ENCODE peak calls at places on chromosomes 3 and 15, in four cellular contexts. I is right lobe of liver, Z is IMR-90, U is RWPE1. O is an unnamed sample.

GRCh38 chr15:57551717-57552677 is 39.7 kb upstream of the MYZAP start:
- DNase-seq in I (no peak), Z (peak), U (peak), O (peak)

GRCh38 chr3:98022978-98023820 is 11.9 kb downstream of the GABRR3 start:
- DNase-seq in I (peak), Z (peak), U (peak), O (peak)

GRCh38 chr3:172047567-172048115 is 8.3 kb downstream of the FNDC3B start:
- DNase-seq in I (no peak), Z (no peak), U (no peak), O (no peak)

GRCh38 chr3:37945803-37946530 is 44.6 kb upstream of the VILL start:
- DNase-seq in I (peak), Z (peak), U (peak), O (no peak)

GRCh38 chr3:123635220-123635619 is 50.4 kb upstream of the HACD2 start:
- DNase-seq in I (no peak), Z (peak), U (no peak), O (no peak)

GRCh38 chr3:171162986-171163723 is 136.6 kb upstream of the SLC2A2 start:
- DNase-seq in I (no peak), Z (no peak), U (no peak), O (no peak)

GRCh38 chr15:83556068-83556467 is 97.9 kb upstream of the ADAMTSL3 start:
- DNase-seq in I (no peak), Z (no peak), U (no peak), O (no peak)

GRCh38 chr3:196604548-196604947 is 34.9 kb upstream of the NRROS start:
- DNase-seq in I (no peak), Z (no peak), U (no peak), O (no peak)

GRCh38 chr3:143119974-143120715 is 574 bp downstream of the CHST2 start:
- DNase-seq in I (peak), Z (no peak), U (peak), O (no peak)

GRCh38 chr3:65181397-65181871 is 493.6 kb upstream of the ADAMTS9 start:
- DNase-seq in I (no peak), Z (no peak), U (no peak), O (no peak)

GRCh38 chr15:101250931-101251829 is 668 bp downstream of the CHSY1 start:
- DNase-seq in I (peak), Z (no peak), U (peak), O (peak)

GRCh38 chr3:194468086-194468485 is 18.7 kb downstream of the ATP13A3 start:
- DNase-seq in I (no peak), Z (peak), U (no peak), O (no peak)

GRCh38 chr3:14988988-14989394 is 41.6 kb downstream of the NR2C2 start:
- DNase-seq in I (no peak), Z (no peak), U (no peak), O (no peak)

GRCh38 chr3:188946351-188946750 is 225.4 kb upstream of the TPRG1 start:
- DNase-seq in I (no peak), Z (no peak), U (no peak), O (no peak)

GRCh38 chr3:174620138-174620537 is 239.0 kb upstream of the NAALADL2 start:
- DNase-seq in I (no peak), Z (no peak), U (peak), O (no peak)

GRCh38 chr3:144746631-144747030 is 775.0 kb downstream of the DIPK2A start:
- DNase-seq in I (no peak), Z (no peak), U (no peak), O (no peak)

GRCh38 chr15:47607750-47608149 is 109.6 kb upstream of the SEMA6D start:
- DNase-seq in I (no peak), Z (no peak), U (no peak), O (no peak)

GRCh38 chr3:79019137-79019923 is 748.5 kb downstream of the ROBO1 start:
- DNase-seq in I (peak), Z (peak), U (peak), O (peak)

GRCh38 chr3:184764176-184764575 is 47.8 kb upstream of the VPS8 start:
- DNase-seq in I (no peak), Z (no peak), U (no peak), O (no peak)

GRCh38 chr15:92012368-92012629 is 158.8 kb downstream of the SLCO3A1 start:
- DNase-seq in I (no peak), Z (peak), U (no peak), O (no peak)
- H3K27ac ChIP-seq in I (no peak), Z (no peak), U (no peak), O (peak)

GRCh38 chr3:47295976-47296375 is 13.2 kb downstream of the KLHL18 start:
- DNase-seq in I (no peak), Z (no peak), U (no peak), O (no peak)
- H3K27ac ChIP-seq in I (no peak), Z (no peak), U (no peak), O (no peak)

GRCh38 chr3:115500795-115501194 is 122.5 kb upstream of the GAP43 start:
- DNase-seq in I (no peak), Z (no peak), U (no peak), O (no peak)
- H3K27ac ChIP-seq in I (no peak), Z (no peak), U (no peak), O (no peak)

GRCh38 chr15:66801266-66801665 is 99.2 kb downstream of the SMAD6 start:
- DNase-seq in I (no peak), Z (no peak), U (no peak), O (no peak)
- H3K27ac ChIP-seq in I (no peak), Z (no peak), U (no peak), O (no peak)

GRCh38 chr3:45566205-45566604 is 28.3 kb upstream of the LIMD1 start:
- DNase-seq in I (no peak), Z (no peak), U (no peak), O (no peak)

GRCh38 chr3:45568848-45569247 is 25.7 kb upstream of the LIMD1 start:
- DNase-seq in I (no peak), Z (no peak), U (no peak), O (no peak)

GRCh38 chr3:45566951-45567411 is 27.6 kb upstream of the LIMD1 start:
- DNase-seq in I (no peak), Z (no peak), U (no peak), O (no peak)

GRCh38 chr3:45565341-45565740 is 29.2 kb upstream of the LIMD1 start:
- DNase-seq in I (no peak), Z (no peak), U (no peak), O (no peak)

DNA sequence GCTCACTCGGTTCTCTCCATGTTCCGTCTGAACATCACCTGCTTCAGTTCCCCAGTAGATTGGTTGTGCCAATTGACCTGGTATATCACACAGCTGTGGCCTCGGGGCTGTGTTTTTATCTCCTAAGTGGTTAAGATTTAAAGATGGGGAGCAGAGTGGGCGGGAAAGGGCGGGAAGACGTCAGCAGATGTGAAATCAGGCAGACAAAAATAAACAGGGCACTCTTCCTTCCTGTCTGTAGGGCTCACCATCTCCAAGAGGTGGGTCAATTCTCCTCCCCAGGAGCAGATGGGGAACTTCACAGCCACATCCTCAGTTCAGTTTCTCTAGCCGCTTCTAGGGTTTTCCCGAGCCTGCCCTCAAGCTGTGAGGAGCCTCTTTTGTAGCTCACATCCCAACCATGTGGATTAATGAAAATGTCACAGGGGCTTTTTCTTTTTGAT is 26.8 kb upstream of the LIMD1 start:
- DNase-seq in I (no peak), Z (peak), U (no peak), O (no peak)
- H3K27ac ChIP-seq in I (no peak), Z (no peak), U (no peak), O (no peak)

DNA sequence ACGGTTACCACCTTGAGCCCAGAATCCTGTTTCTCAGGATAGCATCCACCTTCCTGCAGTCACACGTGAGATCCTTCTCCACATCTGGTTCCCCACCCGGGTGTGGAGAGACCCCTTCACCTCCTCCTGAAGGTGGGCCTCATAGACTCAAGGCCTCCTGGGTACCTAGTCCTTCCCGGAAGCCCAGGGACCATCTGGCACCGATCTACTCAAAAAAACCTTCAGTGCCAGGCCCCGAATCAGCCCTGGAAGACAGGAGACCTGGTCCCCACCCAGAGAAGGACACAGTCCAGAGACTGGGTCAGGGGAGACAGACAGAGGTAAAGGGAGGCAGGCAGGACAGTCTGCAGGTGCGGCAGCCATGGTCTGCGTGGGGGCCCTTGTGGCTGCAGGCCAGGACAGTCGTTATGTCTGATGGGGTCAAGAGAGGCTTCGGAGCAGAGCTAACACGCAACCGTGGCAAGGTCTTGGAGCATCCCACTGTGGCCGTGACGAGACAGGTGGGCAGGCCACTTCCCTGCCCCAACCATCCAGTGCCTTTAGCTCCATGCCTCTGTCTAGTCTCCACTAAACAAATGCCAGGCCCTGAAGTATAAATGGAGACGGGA is 112.2 kb upstream of the ABHD17C start:
- DNase-seq in I (no peak), Z (no peak), U (no peak), O (no peak)
- H3K27ac ChIP-seq in I (no peak), Z (no peak), U (peak), O (no peak)

GRCh38 chr3:101632586-101632985 is 44.3 kb downstream of the ZBTB11 start:
- DNase-seq in I (no peak), Z (no peak), U (no peak), O (no peak)

GRCh38 chr3:101635345-101635744 is 41.6 kb downstream of the ZBTB11 start:
- DNase-seq in I (no peak), Z (no peak), U (no peak), O (no peak)

GRCh38 chr3:101631397-101631796 is 45.5 kb downstream of the ZBTB11 start:
- DNase-seq in I (no peak), Z (no peak), U (no peak), O (no peak)

GRCh38 chr3:101634591-101635196 is 42.2 kb downstream of the ZBTB11 start:
- DNase-seq in I (no peak), Z (no peak), U (no peak), O (no peak)

DNA sequence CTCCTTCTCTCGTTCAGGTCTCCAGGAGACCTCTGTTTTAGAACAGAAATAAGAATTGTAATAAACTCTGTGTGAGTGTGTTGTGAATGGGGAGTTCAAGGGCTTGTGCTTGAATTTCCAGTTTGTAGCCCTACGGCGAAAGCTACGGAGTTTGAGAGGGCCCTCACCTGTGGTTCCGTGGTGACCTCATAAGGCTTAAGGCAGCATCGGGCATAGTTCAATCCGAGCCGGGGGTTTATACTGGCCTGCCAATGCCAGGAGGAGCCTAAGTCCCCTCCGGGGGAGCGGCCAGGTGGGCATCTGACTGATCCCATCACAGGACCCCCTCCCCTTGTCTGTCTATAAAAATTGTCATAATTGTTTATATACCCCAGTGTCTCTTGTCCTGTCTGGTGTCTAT is 43.7 kb downstream of the ZBTB11 start:
- DNase-seq in I (no peak), Z (no peak), U (no peak), O (no peak)
- H3K27ac ChIP-seq in I (no peak), Z (no peak), U (no peak), O (no peak)

DNA sequence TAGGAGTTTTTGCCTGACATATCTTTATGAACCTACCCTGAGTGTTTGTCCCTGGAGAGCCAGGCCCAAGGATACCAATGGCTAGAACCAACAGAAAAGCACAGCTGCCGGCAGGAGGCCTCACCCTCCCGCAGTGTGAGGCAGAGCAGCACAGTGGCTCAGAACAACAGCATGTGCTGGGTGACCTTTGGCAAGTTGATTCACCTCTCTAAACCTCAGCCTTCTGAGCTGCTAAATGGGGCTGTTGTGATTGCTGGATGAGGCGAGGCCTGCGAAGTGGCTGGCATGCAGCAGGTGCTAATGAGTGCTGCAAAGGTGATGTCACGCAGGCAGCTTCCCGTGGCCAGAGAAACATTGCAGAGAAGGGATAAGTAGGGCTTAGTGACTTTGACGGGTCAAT is 23.3 kb downstream of the IDH2 start:
- DNase-seq in I (no peak), Z (no peak), U (no peak), O (no peak)
- H3K27ac ChIP-seq in I (no peak), Z (no peak), U (peak), O (no peak)

GRCh38 chr15:35019401-35020327 is 31.6 kb upstream of the ZNF770 start:
- DNase-seq in I (no peak), Z (peak), U (no peak), O (peak)

GRCh38 chr15:35013370-35013769 is 25.3 kb upstream of the ZNF770 start:
- DNase-seq in I (no peak), Z (peak), U (no peak), O (no peak)

DNA sequence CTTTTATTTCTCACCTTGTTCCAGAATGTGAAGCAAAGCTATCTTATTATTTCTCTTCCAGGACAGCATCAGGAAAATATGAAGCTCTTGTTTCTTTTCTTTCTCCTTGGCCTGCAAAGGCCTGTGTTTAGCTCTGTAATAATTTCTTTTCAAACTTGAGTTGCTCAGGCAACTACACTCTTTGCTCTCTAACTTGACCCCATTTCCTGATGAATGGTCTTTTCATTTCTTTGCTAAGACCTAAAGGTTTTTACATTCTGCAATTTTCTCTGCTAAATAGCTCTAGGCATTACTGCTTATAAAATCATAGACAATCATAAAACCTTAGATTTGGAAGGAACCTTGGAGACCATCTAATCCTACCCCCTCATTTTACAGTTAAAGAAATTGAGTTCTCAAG is 26.2 kb upstream of the ZNF770 start:
- DNase-seq in I (no peak), Z (no peak), U (no peak), O (no peak)
- H3K27ac ChIP-seq in I (no peak), Z (no peak), U (no peak), O (no peak)

GRCh38 chr15:71294251-71294635 is 179.0 kb downstream of the THSD4 start:
- DNase-seq in I (no peak), Z (no peak), U (no peak), O (no peak)

GRCh38 chr15:71288348-71288955 is 173.2 kb downstream of the THSD4 start:
- DNase-seq in I (no peak), Z (peak), U (no peak), O (no peak)

GRCh38 chr15:71290002-71290401 is 174.7 kb downstream of the THSD4 start:
- DNase-seq in I (no peak), Z (no peak), U (no peak), O (no peak)

GRCh38 chr15:71291723-71292122 is 176.5 kb downstream of the THSD4 start:
- DNase-seq in I (no peak), Z (no peak), U (no peak), O (no peak)

GRCh38 chr15:71291247-71291646 is 176.0 kb downstream of the THSD4 start:
- DNase-seq in I (no peak), Z (no peak), U (no peak), O (no peak)
- H3K27ac ChIP-seq in I (no peak), Z (peak), U (no peak), O (no peak)

O was measured in body of pancreas.